ENCODE peak calls at places on chromosomes 7 and 10, in seven cellular contexts. J is kidney epithelial cell, L is hepatocyte, Z is AG10803, T is cardiac fibroblast, X is coronary artery, N is thoracic aorta. H is an unnamed sample.

GRCh38 chr7:137097111-137097510 is 228.7 kb downstream of the CHRM2 start:
- DNase-seq in X (no peak), L (no peak), T (peak; percentile 55), Z (peak; percentile 44), N (no peak), J (no peak), H (peak; percentile 18)

GRCh38 chr7:94264756-94265155 is 129.9 kb upstream of the COL1A2 start:
- DNase-seq in T (no peak), J (no peak), L (no peak), Z (no peak), X (no peak), N (no peak), H (no peak)

GRCh38 chr10:77635402-77636227 is 2.0 kb downstream of the KCNMA1 start:
- DNase-seq in T (no peak), L (no peak), N (no peak), J (no peak), X (no peak), Z (no peak), H (no peak)

GRCh38 chr10:101780187-101780817 is 2.9 kb downstream of the NPM3 start:
- DNase-seq in X (peak; percentile 68), T (no peak), L (no peak), Z (no peak), N (no peak), J (no peak), H (no peak)

GRCh38 chr7:140723002-140723401 is 26.5 kb downstream of the NDUFB2 start:
- DNase-seq in X (no peak), N (no peak), J (no peak), L (no peak), Z (no peak), T (no peak), H (no peak)

GRCh38 chr7:17495655-17496396 is 197.4 kb downstream of the AHR start:
- DNase-seq in L (no peak), T (no peak), Z (no peak), N (no peak), X (no peak), J (no peak), H (no peak)

GRCh38 chr7:96952974-96953391 is 52.4 kb upstream of the DLX6 start:
- DNase-seq in J (no peak), X (no peak), T (no peak), Z (peak; percentile 57), L (no peak), N (no peak), H (no peak)

GRCh38 chr10:29120216-29120615 is 168.7 kb upstream of the LYZL1 start:
- DNase-seq in T (peak; percentile 65), N (no peak), Z (peak; percentile 14), J (no peak), X (no peak), L (peak; percentile 61), H (peak; percentile 50)

GRCh38 chr10:127153166-127153565 is 43.2 kb downstream of the INSYN2A start:
- DNase-seq in N (no peak), J (no peak), L (no peak), T (no peak), X (no peak), Z (no peak), H (no peak)

GRCh38 chr7:13839063-13839462 is 150.4 kb downstream of the ETV1 start:
- DNase-seq in N (no peak), Z (no peak), L (no peak), T (no peak), X (no peak), J (no peak), H (no peak)

GRCh38 chr10:89755374-89755773 is 54.0 kb downstream of the KIF20B start:
- DNase-seq in Z (no peak), J (no peak), T (no peak), X (no peak), L (no peak), N (no peak), H (no peak)

GRCh38 chr10:89759531-89759930 is 58.1 kb downstream of the KIF20B start:
- DNase-seq in J (no peak), T (no peak), Z (no peak), X (no peak), L (no peak), N (no peak), H (no peak)
- H3K4me3 ChIP-seq in J (no peak overlapping the region), T (no peak overlapping the region), Z (no peak overlapping the region), X (no peak overlapping the region), L (no peak overlapping the region), N (no peak overlapping the region), H (no peak overlapping the region)

GRCh38 chr7:26492816-26493215 is 201.2 kb downstream of the SNX10 start:
- DNase-seq in X (no peak), Z (no peak), N (no peak), T (no peak), J (no peak), L (no peak), H (no peak)
- H3K4me3 ChIP-seq in X (no peak overlapping the region), Z (no peak overlapping the region), N (no peak overlapping the region), T (no peak overlapping the region), J (no peak overlapping the region), L (no peak overlapping the region), H (no peak overlapping the region)

DNA sequence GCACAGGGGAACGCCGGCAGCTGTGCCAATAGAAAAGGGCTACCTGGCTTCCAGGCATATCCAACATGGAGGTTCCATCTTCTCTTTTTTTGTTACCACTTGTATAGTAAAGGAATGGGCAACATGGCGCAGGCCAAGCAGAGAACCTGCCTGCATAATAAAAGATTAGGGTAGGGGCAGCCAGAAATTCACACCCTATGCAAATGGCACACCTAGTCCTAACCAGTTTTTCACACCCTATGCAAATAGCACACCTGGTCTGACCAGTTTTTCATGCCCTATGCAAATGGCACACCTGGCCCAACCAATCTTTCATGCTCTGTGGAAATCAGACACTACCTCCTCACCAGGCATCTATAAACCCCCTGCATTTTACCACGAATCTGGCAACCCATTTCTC is 369.5 kb downstream of the IPMK start:
- DNase-seq in L (peak; percentile 7), T (no peak), X (no peak), Z (no peak), J (no peak), N (no peak), H (no peak)
- H3K4me3 ChIP-seq in L (no peak overlapping the region), T (no peak overlapping the region), X (no peak overlapping the region), Z (no peak overlapping the region), J (no peak overlapping the region), N (no peak overlapping the region), H (no peak overlapping the region)

DNA sequence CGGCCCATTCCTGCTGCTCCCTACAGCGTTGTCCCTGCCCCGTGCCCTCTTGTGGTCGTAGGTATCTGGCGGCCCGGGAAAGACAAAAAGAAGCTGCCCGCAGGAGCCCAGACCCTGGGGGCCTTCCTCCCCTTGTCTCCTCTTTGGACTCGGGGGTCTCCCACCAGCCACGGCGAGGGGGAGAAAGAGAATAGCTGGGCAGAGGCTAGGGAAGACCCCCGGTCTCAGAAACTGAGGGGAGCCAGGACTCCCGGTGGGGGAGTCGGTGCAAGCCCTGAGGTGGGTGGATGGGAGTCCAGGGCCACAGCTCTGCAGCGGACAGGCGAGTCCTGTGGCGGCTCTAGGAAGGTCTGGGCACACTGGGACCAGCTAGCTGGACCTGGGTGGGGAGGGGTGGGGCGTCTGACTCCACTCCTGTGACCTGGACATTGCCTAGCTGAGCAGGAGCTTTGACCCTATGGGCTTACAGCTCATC is 1.3 kb upstream of the SH2D4B start:
- DNase-seq in Z (no peak), J (no peak), T (no peak), X (no peak), L (no peak), N (no peak), H (no peak)
- H3K4me3 ChIP-seq in Z (peak overlapping the region; percentile 51), J (peak overlapping the region; percentile 28), T (no peak overlapping the region), X (peak overlapping the region; percentile 57), L (no peak overlapping the region), N (peak overlapping the region; percentile 68), H (no peak overlapping the region)

GRCh38 chr10:22006379-22006884 is 2.9 kb upstream of the DNAJC1 start:
- DNase-seq in Z (no peak), T (no peak), L (no peak), J (no peak), N (no peak), X (no peak), H (no peak)

GRCh38 chr10:22003111-22003963 is at the start of gene DNAJC1:
- DNase-seq in N (peak; percentile 81), T (peak; percentile 96), X (peak; percentile 97), J (peak; percentile 73), L (peak; percentile 98), Z (peak; percentile 90), H (peak; percentile 82)

GRCh38 chr10:22005763-22006162 is 2.2 kb upstream of the DNAJC1 start:
- DNase-seq in Z (no peak), X (no peak), N (no peak), L (no peak), J (no peak), T (no peak), H (no peak)

GRCh38 chr10:22002531-22003110 is 909 bp downstream of the DNAJC1 start:
- DNase-seq in N (no peak), J (no peak), L (peak; percentile 46), X (no peak), Z (peak; percentile 68), T (peak; percentile 67), H (no peak)

DNA sequence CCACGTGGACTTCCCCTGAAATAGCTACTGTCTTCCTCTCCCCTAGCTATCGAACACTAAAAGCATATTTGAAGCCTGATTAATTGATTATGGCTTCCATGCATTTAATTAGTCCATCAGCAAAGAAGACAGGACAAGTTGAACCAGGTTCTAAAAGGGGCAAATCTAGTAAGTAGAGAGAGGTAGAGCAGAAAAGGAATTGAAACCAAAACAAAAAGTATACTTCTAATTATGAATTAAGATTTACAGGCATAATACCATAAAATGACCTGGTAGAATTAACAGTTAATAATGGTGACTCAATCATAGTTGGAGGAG is 393 bp upstream of the DNAJC1 start:
- DNase-seq in L (no peak), J (no peak), N (no peak), T (no peak), X (no peak), Z (no peak), H (no peak)
- H3K4me3 ChIP-seq in L (no peak overlapping the region), J (peak overlapping the region; percentile 93), N (peak overlapping the region; percentile 90), T (peak overlapping the region; percentile 93), X (peak overlapping the region; percentile 97), Z (peak overlapping the region; percentile 75), H (peak overlapping the region; percentile 83)

GRCh38 chr7:1290262-1291039 is 57.8 kb downstream of the UNCX start:
- DNase-seq in L (peak; percentile 63), T (peak; percentile 35), J (no peak), Z (peak; percentile 59), X (no peak), N (no peak), H (no peak)
- H3K4me3 ChIP-seq in L (no peak overlapping the region), T (peak overlapping the region; percentile 23), J (no peak overlapping the region), Z (peak overlapping the region; percentile 56), X (peak overlapping the region; percentile 70), N (peak overlapping the region; percentile 69), H (peak overlapping the region; percentile 12)

GRCh38 chr10:4772202-4772570 is 53.8 kb upstream of the AKR1E2 start:
- DNase-seq in L (no peak), N (no peak), Z (no peak), J (no peak), X (no peak), T (no peak), H (no peak)
- H3K4me3 ChIP-seq in L (no peak overlapping the region), N (no peak overlapping the region), Z (no peak overlapping the region), J (no peak overlapping the region), X (no peak overlapping the region), T (no peak overlapping the region), H (no peak overlapping the region)

H was measured in astrocyte of the cerebellum.